ENCODE peak calls at places on chromosomes 13 and 19, in nine cellular contexts. One of them, this sample, is unnamed. For H3K9me2, the result is how much of the 10 kb centered on the place peaks cover.

GRCh38 chr13:46295531-46296464 is 84.1 kb downstream of the LRRC63 start:
- DNase-seq in MM.1S: no peak
- DNase-seq in GM23248: peak
- DNase-seq in HCT116: no peak
- DNase-seq in GM23338: no peak
- DNase-seq in Karpas-422: peak
- DNase-seq in PC-3: peak
- DNase-seq in OCI-LY7: peak
- DNase-seq in SK-N-SH: no peak
- DNase-seq in this sample: no peak

GRCh38 chr19:38617283-38617763 is 430 bp downstream of the MAP4K1 start:
- DNase-seq in GM23338: no peak
- DNase-seq in OCI-LY7: peak
- DNase-seq in GM23248: no peak
- DNase-seq in SK-N-SH: no peak
- DNase-seq in Karpas-422: peak
- DNase-seq in PC-3: no peak
- DNase-seq in HCT116: no peak
- DNase-seq in MM.1S: peak
- DNase-seq in this sample: no peak

GRCh38 chr13:106110241-106110855 is 425.1 kb downstream of the EFNB2 start:
- DNase-seq in SK-N-SH: no peak
- DNase-seq in Karpas-422: no peak
- DNase-seq in OCI-LY7: no peak
- DNase-seq in GM23338: no peak
- DNase-seq in PC-3: peak
- DNase-seq in GM23248: no peak
- DNase-seq in HCT116: no peak
- DNase-seq in MM.1S: no peak
- DNase-seq in this sample: no peak

GRCh38 chr19:45676851-45677263 is 8.8 kb downstream of the GIPR start:
- DNase-seq in PC-3: no peak
- DNase-seq in SK-N-SH: no peak
- DNase-seq in GM23248: no peak
- DNase-seq in GM23338: peak
- DNase-seq in OCI-LY7: peak
- DNase-seq in MM.1S: no peak
- DNase-seq in HCT116: no peak
- DNase-seq in Karpas-422: no peak
- DNase-seq in this sample: no peak

GRCh38 chr13:96003304-96003703 is 49.9 kb downstream of the UGGT2 start:
- DNase-seq in PC-3: peak
- DNase-seq in GM23248: peak
- DNase-seq in Karpas-422: peak
- DNase-seq in SK-N-SH: no peak
- DNase-seq in MM.1S: no peak
- DNase-seq in HCT116: peak
- DNase-seq in OCI-LY7: no peak
- DNase-seq in GM23338: peak
- DNase-seq in this sample: no peak

GRCh38 chr13:47896546-47896945 is 104.5 kb downstream of the SUCLA2 start:
- DNase-seq in SK-N-SH: no peak
- DNase-seq in MM.1S: no peak
- DNase-seq in OCI-LY7: no peak
- DNase-seq in GM23338: no peak
- DNase-seq in PC-3: no peak
- DNase-seq in HCT116: no peak
- DNase-seq in Karpas-422: no peak
- DNase-seq in GM23248: no peak
- DNase-seq in this sample: no peak

GRCh38 chr19:45117167-45117594 is 24.2 kb downstream of the PPP1R37 start:
- DNase-seq in OCI-LY7: peak
- DNase-seq in MM.1S: peak
- DNase-seq in Karpas-422: peak
- DNase-seq in HCT116: no peak
- DNase-seq in PC-3: no peak
- DNase-seq in GM23248: peak
- DNase-seq in GM23338: no peak
- DNase-seq in SK-N-SH: no peak
- DNase-seq in this sample: no peak

GRCh38 chr13:28387740-28388501 is 107.0 kb downstream of the FLT1 start:
- DNase-seq in Karpas-422: no peak
- DNase-seq in GM23338: no peak
- DNase-seq in PC-3: no peak
- DNase-seq in MM.1S: no peak
- DNase-seq in GM23248: no peak
- DNase-seq in SK-N-SH: no peak
- DNase-seq in HCT116: no peak
- DNase-seq in OCI-LY7: no peak
- DNase-seq in this sample: no peak

GRCh38 chr13:87669379-87669978 is 1.7 kb upstream of the SLITRK5 start:
- DNase-seq in PC-3: peak
- DNase-seq in OCI-LY7: peak
- DNase-seq in GM23338: peak
- DNase-seq in SK-N-SH: peak
- DNase-seq in MM.1S: peak
- DNase-seq in HCT116: no peak
- DNase-seq in GM23248: peak
- DNase-seq in Karpas-422: peak
- DNase-seq in this sample: peak

GRCh38 chr13:59931621-59932020 is 232.1 kb downstream of the DIAPH3 start:
- DNase-seq in GM23338: no peak
- DNase-seq in GM23248: no peak
- DNase-seq in SK-N-SH: no peak
- DNase-seq in HCT116: no peak
- DNase-seq in Karpas-422: no peak
- DNase-seq in MM.1S: no peak
- DNase-seq in OCI-LY7: no peak
- DNase-seq in PC-3: no peak
- DNase-seq in this sample: no peak

GRCh38 chr19:13693933-13694332 is 70.4 kb upstream of the MRI1 start:
- DNase-seq in Karpas-422: no peak
- DNase-seq in SK-N-SH: no peak
- DNase-seq in HCT116: no peak
- DNase-seq in GM23248: no peak
- DNase-seq in MM.1S: no peak
- DNase-seq in OCI-LY7: no peak
- DNase-seq in PC-3: no peak
- DNase-seq in GM23338: peak
- DNase-seq in this sample: no peak

GRCh38 chr13:32917504-32917903 is 98.7 kb upstream of the KL start:
- DNase-seq in SK-N-SH: no peak
- DNase-seq in Karpas-422: no peak
- DNase-seq in GM23248: peak
- DNase-seq in OCI-LY7: no peak
- DNase-seq in MM.1S: no peak
- DNase-seq in PC-3: peak
- DNase-seq in HCT116: no peak
- DNase-seq in GM23338: no peak
- DNase-seq in this sample: no peak

GRCh38 chr13:44730099-44730498 is 154.0 kb upstream of the TSC22D1 start:
- DNase-seq in MM.1S: no peak
- DNase-seq in SK-N-SH: no peak
- DNase-seq in Karpas-422: no peak
- DNase-seq in OCI-LY7: no peak
- DNase-seq in PC-3: no peak
- DNase-seq in GM23338: no peak
- DNase-seq in HCT116: no peak
- DNase-seq in GM23248: no peak
- DNase-seq in this sample: no peak

DNA sequence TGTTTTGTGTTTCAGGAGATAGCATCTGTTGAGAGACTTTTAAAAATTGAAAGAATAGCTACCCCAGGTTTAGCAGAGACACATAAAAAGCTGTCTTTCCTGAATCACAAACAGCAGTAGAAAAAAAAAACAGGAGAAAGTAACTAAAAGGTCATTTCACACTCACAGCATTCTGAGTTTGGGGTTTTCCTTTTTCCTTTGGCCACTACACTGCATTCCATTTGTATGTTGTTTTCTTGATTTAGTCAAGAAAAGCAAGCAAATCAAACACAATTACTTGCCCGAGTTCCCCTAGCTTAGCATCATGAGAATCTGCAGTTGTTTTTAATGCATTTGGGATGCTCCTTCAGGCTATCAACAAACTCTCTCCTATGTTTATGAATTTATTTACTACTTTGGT is 161.0 kb downstream of the KCTD12 start:
- DNase-seq in GM23338: no peak
- DNase-seq in HCT116: no peak
- DNase-seq in Karpas-422: no peak
- DNase-seq in GM23248: peak
- DNase-seq in MM.1S: no peak
- DNase-seq in SK-N-SH: no peak
- DNase-seq in PC-3: no peak
- DNase-seq in OCI-LY7: no peak
- DNase-seq in this sample: no peak
- H3K4me2 ChIP-seq in GM23338: no peak
- H3K4me2 ChIP-seq in HCT116: no peak
- H3K4me2 ChIP-seq in Karpas-422: no peak
- H3K4me2 ChIP-seq in GM23248: peak
- H3K4me2 ChIP-seq in MM.1S: no peak
- H3K4me2 ChIP-seq in SK-N-SH: no peak
- H3K4me2 ChIP-seq in PC-3: no peak
- H3K4me2 ChIP-seq in OCI-LY7: no peak
- H3K4me2 ChIP-seq in this sample: no peak

GRCh38 chr19:55985254-55985653 is 1.3 kb upstream of the NLRP5 start:
- DNase-seq in Karpas-422: no peak
- DNase-seq in OCI-LY7: no peak
- DNase-seq in PC-3: no peak
- DNase-seq in HCT116: no peak
- DNase-seq in GM23248: no peak
- DNase-seq in MM.1S: no peak
- DNase-seq in GM23338: no peak
- DNase-seq in SK-N-SH: no peak
- DNase-seq in this sample: no peak

GRCh38 chr19:55986487-55986886 is at the start of gene NLRP5:
- DNase-seq in GM23248: no peak
- DNase-seq in HCT116: peak
- DNase-seq in Karpas-422: no peak
- DNase-seq in MM.1S: peak
- DNase-seq in OCI-LY7: peak
- DNase-seq in GM23338: no peak
- DNase-seq in SK-N-SH: no peak
- DNase-seq in PC-3: no peak
- DNase-seq in this sample: no peak
- H3K9me2 ChIP-seq in GM23248: under half
- H3K9me2 ChIP-seq in HCT116: under half
- H3K9me2 ChIP-seq in Karpas-422: under half
- H3K9me2 ChIP-seq in MM.1S: under half
- H3K9me2 ChIP-seq in OCI-LY7: under half
- H3K9me2 ChIP-seq in GM23338: under half
- H3K9me2 ChIP-seq in SK-N-SH: under half
- H3K9me2 ChIP-seq in PC-3: under half
- H3K9me2 ChIP-seq in this sample: under half

DNA sequence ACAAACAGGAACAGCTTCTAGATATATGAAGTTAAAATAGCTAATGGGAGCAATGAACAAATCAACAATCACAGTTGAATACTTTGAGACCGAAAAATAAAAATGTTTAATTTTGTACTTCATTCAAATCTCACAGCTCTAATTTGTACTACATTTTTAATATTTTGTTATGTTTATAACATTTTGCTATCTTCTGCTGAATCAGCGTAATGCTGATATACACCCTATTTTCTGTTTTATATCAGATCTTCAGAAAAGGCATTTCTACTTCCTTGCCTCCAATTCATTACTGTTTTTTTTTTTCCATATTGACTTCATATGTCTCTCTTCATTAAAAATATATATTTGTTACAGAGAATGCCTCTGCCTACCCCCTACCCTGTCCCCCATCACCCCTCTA is 27.9 kb upstream of the GPR183 start:
- DNase-seq in PC-3: no peak
- DNase-seq in OCI-LY7: no peak
- DNase-seq in Karpas-422: no peak
- DNase-seq in SK-N-SH: no peak
- DNase-seq in GM23248: no peak
- DNase-seq in GM23338: no peak
- DNase-seq in MM.1S: no peak
- DNase-seq in HCT116: no peak
- DNase-seq in this sample: no peak
- H3K4me2 ChIP-seq in PC-3: no peak
- H3K4me2 ChIP-seq in OCI-LY7: peak
- H3K4me2 ChIP-seq in Karpas-422: peak
- H3K4me2 ChIP-seq in SK-N-SH: no peak
- H3K4me2 ChIP-seq in GM23248: no peak
- H3K4me2 ChIP-seq in GM23338: no peak
- H3K4me2 ChIP-seq in MM.1S: no peak
- H3K4me2 ChIP-seq in HCT116: no peak
- H3K4me2 ChIP-seq in this sample: no peak

DNA sequence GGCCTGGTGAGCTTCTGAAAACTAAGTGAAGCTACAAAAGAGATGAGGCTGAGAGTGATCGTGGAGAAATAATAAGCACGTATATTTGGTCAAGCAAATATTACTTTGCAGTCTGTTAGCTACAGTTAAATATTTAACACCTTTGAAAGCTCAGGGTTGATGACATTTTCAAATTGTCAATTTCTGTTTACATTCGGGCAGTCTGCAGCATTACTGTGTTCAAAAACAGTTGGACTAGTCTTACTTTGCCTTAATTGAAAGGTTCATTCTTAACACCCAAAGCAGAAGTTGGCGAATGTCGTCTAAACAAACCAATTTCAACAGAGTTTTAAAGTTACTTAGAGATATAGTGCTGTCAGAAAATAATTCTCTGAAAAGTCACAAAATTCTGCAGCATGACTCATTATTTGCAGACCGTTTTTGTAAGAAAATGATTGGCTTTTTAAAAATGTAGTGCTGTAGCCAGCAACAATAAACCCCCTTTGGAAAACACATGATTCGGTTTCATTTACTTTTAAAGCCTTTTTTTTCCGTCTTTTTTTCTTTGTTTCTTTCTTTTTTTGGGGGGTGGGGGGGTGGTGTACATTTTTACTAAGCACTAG is 549.0 kb downstream of the GPC6 start:
- DNase-seq in SK-N-SH: no peak
- DNase-seq in MM.1S: no peak
- DNase-seq in HCT116: no peak
- DNase-seq in OCI-LY7: no peak
- DNase-seq in GM23248: peak
- DNase-seq in PC-3: peak
- DNase-seq in GM23338: no peak
- DNase-seq in Karpas-422: no peak
- DNase-seq in this sample: no peak
- H3K9me2 ChIP-seq in SK-N-SH: under half
- H3K9me2 ChIP-seq in MM.1S: under half
- H3K9me2 ChIP-seq in HCT116: under half
- H3K9me2 ChIP-seq in OCI-LY7: under half
- H3K9me2 ChIP-seq in GM23248: under half
- H3K9me2 ChIP-seq in PC-3: under half
- H3K9me2 ChIP-seq in GM23338: under half
- H3K9me2 ChIP-seq in Karpas-422: under half
- H3K9me2 ChIP-seq in this sample: under half